ENCODE peak calls at places on chromosomes 4 and X, in five cellular contexts. One of them, this sample, is unnamed.

GRCh38 chrX:7698248-7698647 is 144.7 kb upstream of the VCX start:
- DNase-seq in endodermal cell: no peak
- DNase-seq in PC-3: no peak
- DNase-seq in MM.1S: no peak
- DNase-seq in SK-N-SH: no peak
- DNase-seq in this sample: no peak

GRCh38 chrX:122512561-122513072 is 671.5 kb upstream of the GRIA3 start:
- DNase-seq in endodermal cell: no peak
- DNase-seq in PC-3: peak; percentile 3
- DNase-seq in MM.1S: no peak
- DNase-seq in SK-N-SH: no peak
- DNase-seq in this sample: peak; percentile 44

GRCh38 chrX:133045986-133046385 is 50.9 kb downstream of the USP26 start:
- DNase-seq in endodermal cell: no peak
- DNase-seq in PC-3: peak; percentile 60
- DNase-seq in MM.1S: peak; percentile 13
- DNase-seq in SK-N-SH: no peak
- DNase-seq in this sample: peak; percentile 60

GRCh38 chrX:151680805-151681204 is 14.5 kb upstream of the PRRG3 start:
- DNase-seq in endodermal cell: peak; percentile 91
- DNase-seq in PC-3: peak; percentile 68
- DNase-seq in MM.1S: peak; percentile 47
- DNase-seq in SK-N-SH: peak; percentile 49
- DNase-seq in this sample: peak; percentile 29

GRCh38 chr4:186008057-186008456 is 60.9 kb upstream of the TLR3 start:
- DNase-seq in endodermal cell: no peak
- DNase-seq in PC-3: no peak
- DNase-seq in MM.1S: no peak
- DNase-seq in SK-N-SH: no peak
- DNase-seq in this sample: no peak

GRCh38 chr4:663438-664428 is 10.3 kb downstream of the ATP5ME start:
- DNase-seq in endodermal cell: peak; percentile 89
- DNase-seq in PC-3: no peak
- DNase-seq in MM.1S: no peak
- DNase-seq in SK-N-SH: peak; percentile 95
- DNase-seq in this sample: no peak

GRCh38 chr4:78602334-78602733 is 50.8 kb downstream of the ANXA3 start:
- DNase-seq in endodermal cell: no peak
- DNase-seq in PC-3: no peak
- DNase-seq in MM.1S: peak; percentile 44
- DNase-seq in SK-N-SH: no peak
- DNase-seq in this sample: no peak

GRCh38 chr4:13986533-13986932 is 359.0 kb upstream of the BOD1L1 start:
- DNase-seq in endodermal cell: no peak
- DNase-seq in PC-3: no peak
- DNase-seq in MM.1S: no peak
- DNase-seq in SK-N-SH: no peak
- DNase-seq in this sample: no peak

GRCh38 chr4:94635172-94635571 is 122.6 kb upstream of the BMPR1B start:
- DNase-seq in endodermal cell: no peak
- DNase-seq in PC-3: peak; percentile 16
- DNase-seq in MM.1S: no peak
- DNase-seq in SK-N-SH: no peak
- DNase-seq in this sample: peak; percentile 15

GRCh38 chrX:119990409-119990994 is 47.0 kb upstream of the NKAP start:
- DNase-seq in endodermal cell: peak; percentile 59
- DNase-seq in PC-3: no peak
- DNase-seq in MM.1S: peak; percentile 12
- DNase-seq in SK-N-SH: no peak
- DNase-seq in this sample: no peak

GRCh38 chr4:139642364-139642763 is 23.3 kb upstream of the MGST2 start:
- DNase-seq in endodermal cell: no peak
- DNase-seq in PC-3: peak; percentile 22
- DNase-seq in MM.1S: no peak
- DNase-seq in SK-N-SH: no peak
- DNase-seq in this sample: peak; percentile 67

GRCh38 chr4:71229477-71230257 is 109.2 kb upstream of the SLC4A4 start:
- DNase-seq in endodermal cell: peak; percentile 67
- DNase-seq in PC-3: peak; percentile 70
- DNase-seq in MM.1S: peak; percentile 25
- DNase-seq in SK-N-SH: peak; percentile 36
- DNase-seq in this sample: peak; percentile 85

GRCh38 chrX:106178826-106179225 is 10.7 kb downstream of the PWWP3B start:
- DNase-seq in endodermal cell: no peak
- DNase-seq in PC-3: peak; percentile 18
- DNase-seq in MM.1S: no peak
- DNase-seq in SK-N-SH: no peak
- DNase-seq in this sample: no peak

GRCh38 chrX:153623310-153624029 is 23.5 kb upstream of the DUSP9 start:
- DNase-seq in endodermal cell: no peak
- DNase-seq in PC-3: no peak
- DNase-seq in MM.1S: no peak
- DNase-seq in SK-N-SH: no peak
- DNase-seq in this sample: no peak

GRCh38 chrX:46310815-46311497 is 234.3 kb downstream of the ZNF674 start:
- DNase-seq in endodermal cell: no peak
- DNase-seq in PC-3: no peak
- DNase-seq in MM.1S: no peak
- DNase-seq in SK-N-SH: no peak
- DNase-seq in this sample: no peak

GRCh38 chr4:2964077-2964471 is 703 bp downstream of the GRK4 start:
- DNase-seq in endodermal cell: peak; percentile 62
- DNase-seq in PC-3: no peak
- DNase-seq in MM.1S: no peak
- DNase-seq in SK-N-SH: peak; percentile 62
- DNase-seq in this sample: peak; percentile 38

GRCh38 chr4:48944659-48945290 is 38.2 kb upstream of the OCIAD2 start:
- DNase-seq in endodermal cell: peak; percentile 84
- DNase-seq in PC-3: peak; percentile 30
- DNase-seq in MM.1S: peak; percentile 56
- DNase-seq in SK-N-SH: peak; percentile 16
- DNase-seq in this sample: no peak

GRCh38 chr4:142435599-142436235 is 410.4 kb downstream of the INPP4B start:
- DNase-seq in endodermal cell: peak; percentile 91
- DNase-seq in PC-3: no peak
- DNase-seq in MM.1S: no peak
- DNase-seq in SK-N-SH: no peak
- DNase-seq in this sample: no peak

GRCh38 chrX:38654302-38654701 is 93.0 kb downstream of the TSPAN7 start:
- DNase-seq in endodermal cell: no peak
- DNase-seq in PC-3: peak; percentile 58
- DNase-seq in MM.1S: peak; percentile 24
- DNase-seq in SK-N-SH: peak; percentile 35
- DNase-seq in this sample: peak; percentile 43

GRCh38 chr4:32334759-32335158 is 1614.6 kb downstream of the PCDH7 start:
- DNase-seq in endodermal cell: no peak
- DNase-seq in PC-3: no peak
- DNase-seq in MM.1S: no peak
- DNase-seq in SK-N-SH: no peak
- DNase-seq in this sample: no peak

GRCh38 chrX:101550362-101550761 is at the start of gene ARMCX1:
- DNase-seq in endodermal cell: peak; percentile 81
- DNase-seq in PC-3: no peak
- DNase-seq in MM.1S: no peak
- DNase-seq in SK-N-SH: peak; percentile 74
- DNase-seq in this sample: peak; percentile 68

GRCh38 chrX:12955882-12956703 is 18.8 kb upstream of the TMSB4X start:
- DNase-seq in endodermal cell: no peak
- DNase-seq in PC-3: peak; percentile 62
- DNase-seq in MM.1S: peak; percentile 66
- DNase-seq in SK-N-SH: no peak
- DNase-seq in this sample: peak; percentile 92

GRCh38 chr4:41241919-41242318 is 14.8 kb upstream of the UCHL1 start:
- DNase-seq in endodermal cell: no peak
- DNase-seq in PC-3: no peak
- DNase-seq in MM.1S: no peak
- DNase-seq in SK-N-SH: no peak
- DNase-seq in this sample: no peak

GRCh38 chr4:128241425-128241913 is 46.1 kb downstream of the PGRMC2 start:
- DNase-seq in endodermal cell: no peak
- DNase-seq in PC-3: peak; percentile 96
- DNase-seq in MM.1S: no peak
- DNase-seq in SK-N-SH: peak; percentile 12
- DNase-seq in this sample: peak; percentile 95

DNA sequence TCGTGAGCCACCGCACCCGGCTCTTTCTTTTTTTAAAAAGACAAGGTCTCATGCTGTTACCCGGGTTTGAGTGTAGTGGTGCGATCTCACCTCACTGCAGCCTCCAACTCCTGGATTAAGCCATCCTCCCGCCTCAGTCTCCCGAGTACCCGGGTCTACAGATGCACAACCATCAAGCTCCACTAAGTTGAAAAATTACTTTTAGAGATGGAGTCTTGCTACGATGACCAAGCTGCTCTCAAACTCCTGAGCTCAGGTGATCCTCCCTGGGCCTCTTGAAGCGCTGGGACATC is 2.0 kb downstream of the SLC25A6 start:
- DNase-seq in endodermal cell: peak; percentile 31
- DNase-seq in PC-3: no peak
- DNase-seq in MM.1S: no peak
- DNase-seq in SK-N-SH: no peak
- DNase-seq in this sample: no peak
- H3K4me3 ChIP-seq in endodermal cell: peak overlapping the region; percentile 98
- H3K4me3 ChIP-seq in PC-3: peak overlapping the region; percentile 97
- H3K4me3 ChIP-seq in MM.1S: no peak overlapping the region
- H3K4me3 ChIP-seq in SK-N-SH: no peak overlapping the region
- H3K4me3 ChIP-seq in this sample: peak overlapping the region; percentile 100

DNA sequence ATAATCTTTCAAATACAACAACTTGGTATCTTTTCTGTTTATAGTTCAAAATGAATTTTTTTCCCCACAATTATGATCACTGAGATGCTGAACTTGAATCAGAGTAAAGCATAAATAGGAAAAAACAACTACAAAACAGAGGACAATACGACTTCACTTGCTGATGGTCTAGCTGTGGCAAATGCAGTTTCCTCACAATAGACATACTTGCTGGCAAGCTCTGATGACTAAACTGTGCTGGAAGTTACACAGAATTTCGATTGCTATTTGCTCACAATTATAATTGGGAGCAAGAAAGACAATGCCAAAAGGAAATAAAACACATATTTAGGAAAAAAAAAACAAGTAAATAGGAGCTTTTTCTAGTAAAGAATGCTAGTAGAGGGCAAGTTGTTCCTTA is 14.7 kb downstream of the VEGFC start:
- DNase-seq in endodermal cell: no peak
- DNase-seq in PC-3: peak; percentile 32
- DNase-seq in MM.1S: no peak
- DNase-seq in SK-N-SH: no peak
- DNase-seq in this sample: peak; percentile 83
- H3K9ac ChIP-seq in endodermal cell: no peak overlapping the region
- H3K9ac ChIP-seq in PC-3: no peak overlapping the region
- H3K9ac ChIP-seq in MM.1S: no peak overlapping the region
- H3K9ac ChIP-seq in SK-N-SH: peak overlapping the region; percentile 23
- H3K9ac ChIP-seq in this sample: peak overlapping the region; percentile 24

GRCh38 chr4:153518637-153519384 is 52.7 kb downstream of the TMEM131L start:
- DNase-seq in endodermal cell: no peak
- DNase-seq in PC-3: no peak
- DNase-seq in MM.1S: no peak
- DNase-seq in SK-N-SH: no peak
- DNase-seq in this sample: peak; percentile 37
- H3K4me1 ChIP-seq in endodermal cell: no peaks in the 10 kb centered on the region
- H3K4me1 ChIP-seq in PC-3: peaks cover 7% of the 10 kb centered on the region
- H3K4me1 ChIP-seq in MM.1S: no peaks in the 10 kb centered on the region
- H3K4me1 ChIP-seq in SK-N-SH: no peaks in the 10 kb centered on the region
- H3K4me1 ChIP-seq in this sample: peaks cover 10% of the 10 kb centered on the region

GRCh38 chr4:151046609-151047008 is 31.5 kb upstream of the LRBA start:
- DNase-seq in endodermal cell: peak; percentile 45
- DNase-seq in PC-3: no peak
- DNase-seq in MM.1S: no peak
- DNase-seq in SK-N-SH: no peak
- DNase-seq in this sample: no peak

GRCh38 chr4:151049430-151049884 is 34.4 kb upstream of the LRBA start:
- DNase-seq in endodermal cell: peak; percentile 96
- DNase-seq in PC-3: no peak
- DNase-seq in MM.1S: no peak
- DNase-seq in SK-N-SH: no peak
- DNase-seq in this sample: no peak

GRCh38 chr4:151045907-151046306 is 30.8 kb upstream of the LRBA start:
- DNase-seq in endodermal cell: peak; percentile 64
- DNase-seq in PC-3: peak; percentile 8
- DNase-seq in MM.1S: no peak
- DNase-seq in SK-N-SH: peak; percentile 21
- DNase-seq in this sample: no peak

GRCh38 chr4:151052785-151053184 is 37.7 kb upstream of the LRBA start:
- DNase-seq in endodermal cell: no peak
- DNase-seq in PC-3: no peak
- DNase-seq in MM.1S: no peak
- DNase-seq in SK-N-SH: no peak
- DNase-seq in this sample: no peak

DNA sequence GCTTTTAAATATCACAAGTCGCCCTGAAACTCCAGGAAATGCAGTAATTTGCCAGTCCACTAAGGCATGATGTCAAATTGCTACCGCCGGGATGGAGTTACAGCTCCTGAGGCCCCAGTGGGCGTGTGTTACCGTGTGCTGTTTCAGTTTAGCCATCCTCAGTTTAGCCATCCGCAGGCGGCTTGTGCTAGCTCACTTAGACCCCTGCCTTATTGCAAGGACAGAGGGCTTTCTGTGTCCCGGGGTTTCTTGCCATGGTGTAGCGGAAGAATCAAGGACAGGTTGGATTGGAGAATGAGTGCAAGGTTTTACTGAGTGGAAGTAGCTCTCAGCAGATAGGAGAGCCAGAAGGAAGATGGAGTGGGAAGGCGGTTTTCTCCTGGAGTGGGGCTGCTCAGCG is 33.8 kb upstream of the LRBA start:
- DNase-seq in endodermal cell: peak; percentile 77
- DNase-seq in PC-3: no peak
- DNase-seq in MM.1S: no peak
- DNase-seq in SK-N-SH: no peak
- DNase-seq in this sample: no peak
- H3K4me3 ChIP-seq in endodermal cell: no peak overlapping the region
- H3K4me3 ChIP-seq in PC-3: no peak overlapping the region
- H3K4me3 ChIP-seq in MM.1S: no peak overlapping the region
- H3K4me3 ChIP-seq in SK-N-SH: no peak overlapping the region
- H3K4me3 ChIP-seq in this sample: no peak overlapping the region

GRCh38 chr4:126976850-126977249 is 655.9 kb upstream of the INTU start:
- DNase-seq in endodermal cell: no peak
- DNase-seq in PC-3: no peak
- DNase-seq in MM.1S: no peak
- DNase-seq in SK-N-SH: no peak
- DNase-seq in this sample: peak; percentile 29
- H3K9ac ChIP-seq in endodermal cell: no peak overlapping the region
- H3K9ac ChIP-seq in PC-3: no peak overlapping the region
- H3K9ac ChIP-seq in MM.1S: no peak overlapping the region
- H3K9ac ChIP-seq in SK-N-SH: no peak overlapping the region
- H3K9ac ChIP-seq in this sample: peak overlapping the region; percentile 70

This sample was measured in adipocyte.